ENCODE peak calls at places on chromosomes 3 and 15, in nine cellular contexts. P is endothelial cell, C is lung, R is NCI-H82, G is left lung, X is left ventricle myocardium inferior, T is H1, O is cardiac muscle cell, Y is GM03348. A is an unnamed sample.
A peak's percentile ranks its signal among the peaks of the same experiment; 100 is the strongest.

GRCh38 chr3:111926266-111926676 is 52.6 kb upstream of the ABHD10 start:
- DNase-seq in R (peak; percentile 97), P (no peak), G (no peak), C (no peak), T (no peak), Y (no peak), X (no peak), O (no peak), A (no peak)

GRCh38 chr15:101479851-101480612 is 9.5 kb downstream of the PCSK6 start:
- DNase-seq in G (no peak), T (no peak), R (peak; percentile 11), O (no peak), P (no peak), Y (no peak), X (no peak), C (no peak), A (no peak)

GRCh38 chr3:67640023-67640660 is 14.3 kb downstream of the SUCLG2 start:
- DNase-seq in C (no peak), O (no peak), P (no peak), R (no peak), T (no peak), Y (peak; percentile 16), G (no peak), X (no peak), A (no peak)

GRCh38 chr15:65363766-65364165 is 14.0 kb downstream of the IGDCC3 start:
- DNase-seq in O (no peak), Y (no peak), P (no peak), X (no peak), T (no peak), G (no peak), C (no peak), R (no peak), A (no peak)

GRCh38 chr15:35566991-35567390 is 21.0 kb upstream of the DPH6 start:
- DNase-seq in G (no peak), R (no peak), O (no peak), P (no peak), Y (no peak), T (no peak), X (no peak), C (no peak), A (no peak)

GRCh38 chr3:7779331-7779730 is 722.3 kb upstream of the LMCD1 start:
- DNase-seq in G (no peak), R (no peak), C (no peak), Y (no peak), P (no peak), T (no peak), X (no peak), O (no peak), A (no peak)

GRCh38 chr3:189001559-189001958 is 170.2 kb upstream of the TPRG1 start:
- DNase-seq in T (no peak), Y (peak; percentile 62), X (no peak), P (no peak), R (no peak), C (no peak), O (no peak), G (no peak), A (no peak)

GRCh38 chr3:132880986-132881385 is 157.2 kb upstream of the TMEM108 start:
- DNase-seq in P (no peak), Y (no peak), O (no peak), R (no peak), C (no peak), G (no peak), X (no peak), T (no peak), A (no peak)

GRCh38 chr3:182382112-182382857 is 411.0 kb upstream of the ATP11B start:
- DNase-seq in P (no peak), O (no peak), R (no peak), T (no peak), C (no peak), X (no peak), Y (no peak), G (no peak), A (no peak)

GRCh38 chr15:59303641-59304433 is 68.8 kb downstream of the MYO1E start:
- DNase-seq in G (no peak), P (no peak), C (no peak), O (no peak), R (no peak), T (no peak), X (no peak), Y (no peak), A (no peak)

GRCh38 chr15:58572521-58572920 is 140.7 kb downstream of the LIPC start:
- DNase-seq in T (no peak), X (no peak), Y (no peak), R (no peak), O (no peak), C (no peak), G (no peak), P (no peak), A (no peak)

GRCh38 chr15:66670698-66671580 is 31.1 kb upstream of the SMAD6 start:
- DNase-seq in Y (no peak), O (no peak), R (peak; percentile 79), X (no peak), T (peak; percentile 86), C (peak; percentile 81), G (peak; percentile 79), P (peak; percentile 33), A (peak; percentile 85)

GRCh38 chr3:128545120-128545752 is 52.2 kb upstream of the GATA2 start:
- DNase-seq in R (no peak), Y (no peak), G (no peak), X (no peak), O (no peak), P (no peak), T (no peak), C (no peak), A (no peak)

GRCh38 chr3:29265673-29266072 is 15.2 kb upstream of the RBMS3 start:
- DNase-seq in Y (no peak), P (no peak), O (no peak), G (no peak), C (no peak), R (no peak), X (no peak), T (no peak), A (no peak)